ENCODE peak calls at places on chromosome 11, in four cellular contexts. One of them, this sample, is unnamed.

GRCh38 chr11:120061761-120062560 is 76.0 kb downstream of the TRIM29 start:
- DNase-seq in fibroblast of the aortic adventitia: peak
- DNase-seq in upper lobe of right lung: no peak
- DNase-seq in GM23338: peak
- DNase-seq in this sample: no peak

GRCh38 chr11:126061707-126062678 is 673 bp downstream of the CDON start:
- DNase-seq in fibroblast of the aortic adventitia: peak
- DNase-seq in upper lobe of right lung: no peak
- DNase-seq in GM23338: peak
- DNase-seq in this sample: no peak

GRCh38 chr11:67436459-67437081 is 912 bp downstream of the PTPRCAP start:
- DNase-seq in fibroblast of the aortic adventitia: no peak
- DNase-seq in upper lobe of right lung: no peak
- DNase-seq in GM23338: peak
- DNase-seq in this sample: no peak

GRCh38 chr11:126989942-126990715 is 10.4 kb downstream of the KIRREL3 start:
- DNase-seq in fibroblast of the aortic adventitia: peak
- DNase-seq in upper lobe of right lung: peak
- DNase-seq in GM23338: peak
- DNase-seq in this sample: peak

GRCh38 chr11:72238040-72238450 is 5.9 kb downstream of the PHOX2A start:
- DNase-seq in fibroblast of the aortic adventitia: peak
- DNase-seq in upper lobe of right lung: peak
- DNase-seq in GM23338: peak
- DNase-seq in this sample: no peak

GRCh38 chr11:5536482-5536881 is 11.9 kb downstream of the OR52H1 start:
- DNase-seq in fibroblast of the aortic adventitia: no peak
- DNase-seq in upper lobe of right lung: no peak
- DNase-seq in GM23338: no peak
- DNase-seq in this sample: no peak

GRCh38 chr11:1488575-1489180 is 2.1 kb upstream of the MOB2 start:
- DNase-seq in fibroblast of the aortic adventitia: no peak
- DNase-seq in upper lobe of right lung: peak
- DNase-seq in GM23338: no peak
- DNase-seq in this sample: no peak

GRCh38 chr11:121415861-121416260 is 36.3 kb upstream of the SORL1 start:
- DNase-seq in fibroblast of the aortic adventitia: peak
- DNase-seq in upper lobe of right lung: no peak
- DNase-seq in GM23338: no peak
- DNase-seq in this sample: no peak

GRCh38 chr11:109851780-109852390 is 241.3 kb upstream of the ZC3H12C start:
- DNase-seq in fibroblast of the aortic adventitia: no peak
- DNase-seq in upper lobe of right lung: no peak
- DNase-seq in GM23338: no peak
- DNase-seq in this sample: no peak

GRCh38 chr11:442611-443081 is 835 bp upstream of the ANO9 start:
- DNase-seq in fibroblast of the aortic adventitia: no peak
- DNase-seq in upper lobe of right lung: no peak
- DNase-seq in GM23338: no peak
- DNase-seq in this sample: no peak

GRCh38 chr11:62689421-62690183 is at the start of gene LRRN4CL:
- DNase-seq in fibroblast of the aortic adventitia: peak
- DNase-seq in upper lobe of right lung: no peak
- DNase-seq in GM23338: no peak
- DNase-seq in this sample: peak

GRCh38 chr11:128582496-128583366 is 4.6 kb downstream of the ETS1 start:
- DNase-seq in fibroblast of the aortic adventitia: peak
- DNase-seq in upper lobe of right lung: no peak
- DNase-seq in GM23338: peak
- DNase-seq in this sample: no peak

GRCh38 chr11:101866619-101867491 is 48.0 kb upstream of the CEP126 start:
- DNase-seq in fibroblast of the aortic adventitia: peak
- DNase-seq in upper lobe of right lung: no peak
- DNase-seq in GM23338: no peak
- DNase-seq in this sample: no peak

GRCh38 chr11:134939905-134940304 is 527.9 kb upstream of the B3GAT1 start:
- DNase-seq in fibroblast of the aortic adventitia: no peak
- DNase-seq in upper lobe of right lung: no peak
- DNase-seq in GM23338: no peak
- DNase-seq in this sample: peak

DNA sequence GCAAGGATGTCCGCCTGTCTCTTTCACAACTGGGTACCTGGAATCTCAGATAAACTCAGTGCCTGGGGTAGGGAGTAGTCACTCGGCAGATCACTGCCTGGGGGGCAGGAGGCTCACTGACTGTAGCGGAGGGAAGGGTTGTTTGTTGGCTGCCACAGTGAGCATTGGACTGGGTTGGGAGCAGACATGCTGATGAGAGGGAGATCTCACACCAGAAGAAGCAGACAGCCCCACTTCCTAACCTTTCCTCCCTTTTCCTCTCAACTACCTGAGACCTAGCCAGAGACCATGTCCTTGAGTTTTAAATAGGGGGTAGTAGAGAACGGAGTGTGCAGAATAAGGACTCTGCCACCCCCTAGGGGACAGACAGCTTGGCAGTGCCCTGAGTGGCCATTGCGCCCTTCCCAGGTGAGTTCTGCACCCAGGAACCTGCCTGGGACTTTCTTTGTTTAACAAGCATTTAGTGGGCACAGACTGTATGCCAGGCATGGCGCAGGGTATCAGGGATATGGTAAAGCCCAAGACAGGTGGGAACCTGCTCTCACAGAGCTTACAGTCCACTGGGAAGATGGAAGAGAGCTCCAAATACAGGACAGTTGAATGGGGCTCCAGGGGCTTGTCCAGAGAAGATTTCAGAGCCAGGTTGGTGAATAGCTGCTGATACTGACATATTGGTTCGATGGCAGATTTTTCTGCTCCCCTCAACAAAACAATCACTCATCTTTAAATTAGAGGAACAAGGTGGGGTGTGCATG is 115.7 kb upstream of the NNMT start:
- DNase-seq in fibroblast of the aortic adventitia: peak
- DNase-seq in upper lobe of right lung: peak
- DNase-seq in GM23338: peak
- DNase-seq in this sample: no peak
- TF ChIP-seq CTCF in fibroblast of the aortic adventitia: peak
- TF ChIP-seq CTCF in upper lobe of right lung: peak
- TF ChIP-seq CTCF in GM23338: peak
- TF ChIP-seq CTCF in this sample: no peak

DNA sequence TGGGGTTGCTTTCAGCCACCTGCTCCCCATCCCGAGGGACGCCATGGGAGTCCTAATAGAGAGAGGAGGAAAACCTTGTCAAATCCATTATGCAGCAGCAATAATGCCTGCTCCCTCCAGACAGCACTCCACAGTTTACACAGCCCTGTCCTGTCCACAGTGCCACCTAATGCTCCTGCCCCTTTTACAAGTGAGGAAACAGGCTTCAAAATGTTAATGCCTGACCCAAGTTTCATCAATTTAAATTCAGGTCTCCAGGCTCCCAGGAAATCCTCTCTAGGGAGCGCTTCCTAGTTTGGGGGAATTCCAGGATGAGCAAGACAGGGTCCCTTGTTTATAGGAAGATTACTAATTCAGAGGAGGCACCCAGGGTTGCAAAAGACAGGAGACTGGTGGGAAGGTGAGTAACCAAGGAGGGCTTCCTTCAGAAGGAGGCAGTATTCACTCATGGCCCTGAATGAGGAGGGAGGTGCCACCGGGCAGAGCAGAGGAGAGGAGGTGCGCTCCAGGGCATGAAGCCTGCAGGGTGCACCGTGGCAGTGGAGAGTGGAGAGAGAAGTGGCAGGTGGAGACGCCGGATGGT is 1.5 kb downstream of the TMEM132A start:
- DNase-seq in fibroblast of the aortic adventitia: peak
- DNase-seq in upper lobe of right lung: no peak
- DNase-seq in GM23338: no peak
- DNase-seq in this sample: no peak
- H3K4me3 ChIP-seq in fibroblast of the aortic adventitia: no peak
- H3K4me3 ChIP-seq in upper lobe of right lung: no peak
- H3K4me3 ChIP-seq in GM23338: peak
- H3K4me3 ChIP-seq in this sample: no peak

DNA sequence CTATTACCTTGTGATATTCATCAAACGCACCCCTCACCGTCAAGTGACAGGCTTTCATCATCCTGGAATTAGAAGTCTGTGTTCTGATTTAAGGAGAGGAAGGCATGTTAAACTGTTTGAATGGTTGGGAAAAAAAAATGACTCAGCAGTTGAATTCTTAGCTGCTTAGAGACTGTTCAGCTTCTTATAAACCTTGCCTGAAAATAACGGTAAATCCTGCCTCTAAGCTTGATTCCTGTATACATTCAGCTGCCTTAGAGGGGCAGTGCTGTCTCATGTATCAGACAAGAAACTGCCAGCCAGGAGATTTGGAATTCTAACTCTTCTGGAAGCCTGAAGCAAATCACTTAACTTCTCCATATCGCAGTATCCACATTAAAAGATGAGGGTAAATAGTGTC is 437.4 kb downstream of the JRKL start:
- DNase-seq in fibroblast of the aortic adventitia: peak
- DNase-seq in upper lobe of right lung: no peak
- DNase-seq in GM23338: peak
- DNase-seq in this sample: no peak
- TF ChIP-seq CTCF in fibroblast of the aortic adventitia: peak
- TF ChIP-seq CTCF in upper lobe of right lung: peak
- TF ChIP-seq CTCF in GM23338: peak
- TF ChIP-seq CTCF in this sample: no peak

DNA sequence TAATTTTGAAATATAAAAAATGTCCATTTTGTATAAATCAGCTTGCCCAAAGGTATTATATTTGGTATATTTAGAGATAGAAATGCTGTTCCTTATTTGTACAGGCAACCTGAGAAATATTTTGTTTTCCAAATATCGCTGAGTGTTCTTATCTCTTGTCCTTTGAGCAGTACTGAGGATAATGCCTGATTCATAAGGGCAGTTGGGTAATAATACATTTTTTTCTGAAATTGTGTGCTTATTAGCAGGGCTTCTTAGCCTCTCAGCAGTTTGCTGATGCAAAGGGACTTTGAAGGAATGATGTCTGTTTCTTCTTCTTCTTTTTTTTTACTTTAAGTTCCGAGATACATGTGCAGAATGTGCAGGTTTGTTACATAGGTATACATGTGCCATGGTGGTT is 69.1 kb downstream of the LDLRAD3 start:
- DNase-seq in fibroblast of the aortic adventitia: peak
- DNase-seq in upper lobe of right lung: no peak
- DNase-seq in GM23338: no peak
- DNase-seq in this sample: no peak
- H3K4me3 ChIP-seq in fibroblast of the aortic adventitia: peak
- H3K4me3 ChIP-seq in upper lobe of right lung: no peak
- H3K4me3 ChIP-seq in GM23338: no peak
- H3K4me3 ChIP-seq in this sample: no peak

GRCh38 chr11:36748856-36749255 is 150.8 kb upstream of the RAG2 start:
- DNase-seq in fibroblast of the aortic adventitia: peak
- DNase-seq in upper lobe of right lung: no peak
- DNase-seq in GM23338: no peak
- DNase-seq in this sample: no peak
- TF ChIP-seq CTCF in fibroblast of the aortic adventitia: no peak
- TF ChIP-seq CTCF in upper lobe of right lung: no peak
- TF ChIP-seq CTCF in GM23338: no peak
- TF ChIP-seq CTCF in this sample: no peak

GRCh38 chr11:45930031-45930794 is 7.8 kb downstream of the LARGE2 start:
- DNase-seq in fibroblast of the aortic adventitia: no peak
- DNase-seq in upper lobe of right lung: peak
- DNase-seq in GM23338: no peak
- DNase-seq in this sample: peak
- H3K4me3 ChIP-seq in fibroblast of the aortic adventitia: no peak
- H3K4me3 ChIP-seq in upper lobe of right lung: no peak
- H3K4me3 ChIP-seq in GM23338: no peak
- H3K4me3 ChIP-seq in this sample: no peak

DNA sequence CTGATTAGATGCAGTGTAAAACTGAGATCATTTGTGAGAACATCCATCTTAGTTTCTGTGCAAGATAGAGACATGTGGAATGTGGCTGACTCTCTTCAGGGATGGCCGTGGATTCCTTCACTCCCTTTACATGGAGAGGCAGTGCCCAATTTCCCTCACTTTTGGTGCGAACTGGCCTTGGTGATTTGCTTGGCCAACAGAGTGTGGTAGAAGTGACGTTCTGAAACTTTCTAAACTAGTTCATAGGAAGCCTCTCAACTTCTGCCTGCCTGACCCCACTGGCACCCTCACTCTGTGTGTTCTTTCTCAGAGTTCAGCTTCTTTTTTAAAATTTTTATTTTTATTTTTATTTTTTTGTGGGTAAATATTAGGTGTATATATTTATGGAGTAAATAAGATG is 9.9 kb upstream of the SYT13 start:
- DNase-seq in fibroblast of the aortic adventitia: no peak
- DNase-seq in upper lobe of right lung: no peak
- DNase-seq in GM23338: no peak
- DNase-seq in this sample: no peak
- TF ChIP-seq CTCF in fibroblast of the aortic adventitia: no peak
- TF ChIP-seq CTCF in upper lobe of right lung: no peak
- TF ChIP-seq CTCF in GM23338: no peak
- TF ChIP-seq CTCF in this sample: no peak